ENCODE peak calls at places on chromosome 6, in seven cellular contexts. B, C, M, D, N, I and S are unnamed samples.

GRCh38 chr6:27250955-27251671 is 3.6 kb downstream of the PRSS16 start:
- DNase-seq in B (no peak), N (peak; percentile 92), M (no peak), D (peak; percentile 95), I (peak; percentile 96), C (peak; percentile 59), S (peak; percentile 86)

GRCh38 chr6:64220776-64221175 is 585.2 kb downstream of the PHF3 start:
- DNase-seq in N (no peak), C (no peak), B (no peak), M (no peak), I (no peak), D (no peak), S (no peak)

GRCh38 chr6:161246725-161247124 is 27.1 kb downstream of the AGPAT4 start:
- DNase-seq in I (no peak), N (no peak), B (no peak), C (peak; percentile 41), M (no peak), D (no peak), S (no peak)

GRCh38 chr6:104527311-104527710 is 332.4 kb downstream of the HACE1 start:
- DNase-seq in M (no peak), N (no peak), B (peak; percentile 28), D (no peak), I (no peak), C (no peak), S (no peak)

GRCh38 chr6:133184798-133185380 is 56.3 kb upstream of the EYA4 start:
- DNase-seq in D (no peak), B (no peak), M (no peak), I (no peak), N (no peak), C (no peak), S (no peak)

GRCh38 chr6:82842721-82843120 is 222.9 kb downstream of the UBE3D start:
- DNase-seq in N (no peak), M (no peak), B (no peak), C (no peak), D (no peak), I (no peak), S (no peak)

GRCh38 chr6:157592566-157592965 is 211.6 kb downstream of the ZDHHC14 start:
- DNase-seq in M (no peak), B (no peak), D (no peak), I (no peak), N (no peak), C (no peak), S (peak; percentile 61)

GRCh38 chr6:13159295-13159694 is 169.0 kb downstream of the TBC1D7 start:
- DNase-seq in I (no peak), N (no peak), M (no peak), B (no peak), D (no peak), C (no peak), S (no peak)

GRCh38 chr6:146664871-146665270 is 66.1 kb downstream of the ADGB start:
- DNase-seq in D (no peak), I (no peak), B (no peak), C (no peak), M (no peak), N (no peak), S (no peak)

GRCh38 chr6:107066697-107067659 is 39.0 kb downstream of the MTRES1 start:
- DNase-seq in N (no peak), I (no peak), C (no peak), B (no peak), M (no peak), D (no peak), S (no peak)

GRCh38 chr6:135087803-135088202 is 33.2 kb upstream of the HBS1L start:
- DNase-seq in B (no peak), M (no peak), C (no peak), D (no peak), N (no peak), I (no peak), S (no peak)

GRCh38 chr6:130824978-130825694 is 2.1 kb upstream of the SMLR1 start:
- DNase-seq in I (no peak), N (no peak), M (no peak), C (no peak), D (no peak), B (no peak), S (no peak)

GRCh38 chr6:140311146-140311545 is 936.7 kb upstream of the CITED2 start:
- DNase-seq in D (no peak), B (no peak), C (no peak), M (no peak), I (no peak), N (no peak), S (no peak)

GRCh38 chr6:153117986-153118886 is 12.8 kb downstream of the RGS17 start:
- DNase-seq in M (no peak), N (no peak), I (no peak), C (no peak), D (no peak), B (no peak), S (no peak)

DNA sequence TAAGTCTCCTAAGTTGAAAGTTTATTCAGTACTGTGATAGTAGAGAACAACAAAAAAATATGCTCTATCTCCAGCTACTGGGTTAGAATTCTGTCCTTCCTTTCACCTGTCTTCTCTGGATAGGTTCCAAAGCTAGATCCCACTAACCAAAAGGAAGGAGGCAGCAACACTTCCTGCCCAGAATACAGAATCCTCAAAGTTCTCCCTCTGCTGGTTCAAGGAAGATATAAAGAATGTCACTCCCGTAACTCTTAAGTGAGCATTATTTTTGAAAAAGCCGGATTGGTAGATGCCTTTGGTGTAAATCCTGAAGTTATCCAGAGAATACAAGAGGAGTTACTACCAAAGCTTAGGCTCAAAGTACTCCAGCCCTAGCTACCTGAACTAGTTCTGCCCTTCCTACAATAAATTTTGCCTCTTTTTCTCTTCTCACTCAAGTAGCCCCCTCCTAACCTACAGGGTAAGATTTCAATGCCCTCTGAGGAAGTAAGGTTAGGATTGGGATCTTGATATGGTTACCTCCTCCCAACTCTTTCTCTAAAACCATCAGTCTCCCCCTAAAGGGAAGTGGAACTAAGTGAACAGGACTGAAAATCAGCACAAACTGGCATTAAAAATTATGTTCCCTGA is 26.0 kb upstream of the CRIP3 start:
- DNase-seq in M (no peak), I (no peak), N (no peak), C (peak; percentile 18), D (no peak), B (no peak), S (no peak)
- TF ChIP-seq CTCF in M (peak; percentile 59), I (peak; percentile 53), N (peak; percentile 55), C (peak; percentile 65), D (peak; percentile 50), B (peak; percentile 37), S (peak; percentile 50)

DNA sequence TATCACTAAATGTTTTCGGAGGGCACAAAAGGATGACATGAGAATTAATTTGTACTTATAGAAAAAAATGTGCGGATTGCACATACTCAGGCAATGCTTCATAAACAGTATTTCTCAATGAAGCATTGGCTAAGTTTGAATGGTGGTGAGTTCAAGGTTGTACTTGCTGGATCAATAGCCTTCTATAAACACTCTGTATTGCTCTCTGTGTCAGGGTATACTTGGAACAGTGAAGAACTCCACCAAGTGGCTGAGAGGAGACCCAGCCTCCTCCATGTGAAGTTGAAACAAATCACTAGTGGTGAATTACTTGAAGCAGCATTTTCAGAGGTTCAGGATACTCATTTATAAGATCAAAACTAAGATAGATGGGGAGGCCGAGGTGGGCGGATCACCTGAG is 360.6 kb downstream of the RIMS1 start:
- DNase-seq in C (peak; percentile 0), D (no peak), M (no peak), N (no peak), B (no peak), I (no peak), S (no peak)
- TF ChIP-seq CTCF in C (no peak), D (no peak), M (no peak), N (no peak), B (no peak), I (peak; percentile 24), S (no peak)

GRCh38 chr6:34984416-34984815 is 95.4 kb downstream of the ANKS1A start:
- DNase-seq in M (no peak), N (no peak), C (no peak), I (no peak), D (no peak), B (no peak), S (no peak)

GRCh38 chr6:34981951-34982350 is 92.9 kb downstream of the ANKS1A start:
- DNase-seq in B (no peak), I (no peak), M (no peak), N (no peak), C (no peak), D (no peak), S (no peak)

GRCh38 chr6:34979994-34980393 is 90.9 kb downstream of the ANKS1A start:
- DNase-seq in I (no peak), M (no peak), N (no peak), D (no peak), C (no peak), B (no peak), S (no peak)

GRCh38 chr6:34985236-34985635 is 96.2 kb downstream of the ANKS1A start:
- DNase-seq in B (no peak), D (no peak), N (no peak), M (no peak), C (no peak), I (no peak), S (no peak)

DNA sequence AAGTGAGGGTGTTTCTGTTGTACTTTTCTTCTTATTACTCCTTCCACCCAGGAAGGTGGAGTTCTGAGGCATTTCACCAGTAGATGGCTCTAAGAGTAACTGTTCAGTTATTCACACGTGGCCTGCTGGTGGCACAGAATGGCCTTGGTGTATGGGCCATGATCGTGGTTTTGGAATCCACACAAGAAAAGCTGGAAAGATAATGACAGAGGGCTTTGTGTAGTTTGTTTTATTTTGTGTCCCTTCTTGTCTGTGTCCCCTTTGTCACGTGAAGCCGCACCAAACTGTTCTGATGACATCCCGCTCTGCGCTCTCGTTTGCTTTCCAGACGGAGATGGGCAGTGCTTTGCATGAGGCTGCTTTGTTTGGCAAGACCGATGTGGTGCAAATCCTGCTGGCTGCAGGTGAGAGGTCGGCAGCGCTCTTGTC is 93.4 kb downstream of the ANKS1A start:
- DNase-seq in B (no peak), M (no peak), D (no peak), I (no peak), C (no peak), N (no peak), S (no peak)
- TF ChIP-seq CTCF in B (peak; percentile 16), M (no peak), D (no peak), I (peak; percentile 43), C (peak; percentile 29), N (peak; percentile 12), S (no peak)

DNA sequence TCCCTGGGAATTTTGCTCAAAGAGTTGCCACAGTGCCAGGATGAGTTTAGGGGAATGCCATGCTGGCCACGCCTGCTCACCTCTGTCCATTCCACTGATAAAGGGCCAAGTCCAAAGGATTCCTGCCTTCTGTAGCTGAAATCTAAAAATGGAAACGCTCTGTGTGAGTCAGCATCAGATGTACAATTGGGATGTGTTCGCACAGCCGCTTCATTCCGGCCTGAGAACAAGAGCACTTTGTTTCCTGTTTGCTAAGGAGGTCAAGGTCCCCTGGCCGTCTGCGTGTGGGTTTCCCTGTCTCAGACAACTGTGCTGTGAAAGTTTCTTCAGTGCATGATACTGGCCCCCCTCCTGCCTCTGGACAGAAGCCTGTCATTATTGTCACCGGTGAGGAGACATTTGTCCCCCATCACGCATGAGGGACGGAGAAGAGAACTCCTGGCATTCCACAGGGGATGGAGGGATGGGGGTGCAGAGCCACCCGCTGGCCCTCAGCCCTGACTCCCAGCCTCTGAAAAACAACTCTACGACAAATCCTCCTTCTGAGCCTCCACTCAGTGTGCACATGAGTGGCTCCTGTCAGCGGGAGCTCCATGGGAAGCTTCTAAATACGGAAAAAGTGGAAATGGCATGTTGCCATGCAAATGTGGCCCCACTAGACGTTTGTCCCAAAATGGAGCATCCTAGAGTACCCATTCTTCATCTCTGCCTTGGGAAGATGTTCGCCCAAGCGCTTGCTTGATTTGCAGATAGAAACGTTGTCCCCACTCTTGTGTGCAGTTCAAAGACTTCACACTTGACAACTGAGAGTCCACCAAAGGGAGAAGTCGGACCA is 143.5 kb upstream of the AFDN start:
- DNase-seq in M (peak; percentile 83), D (no peak), C (no peak), I (peak; percentile 86), N (no peak), B (no peak), S (no peak)
- TF ChIP-seq CTCF in M (no peak), D (no peak), C (no peak), I (no peak), N (no peak), B (no peak), S (no peak)